ENCODE peak calls at places on chromosomes 11 and 22, in four cellular contexts. P, B, I and O are unnamed samples.

GRCh38 chr11:101955701-101956100 is 39.4 kb upstream of the ANGPTL5 start:
- DNase-seq in P (no peak), B (no peak), I (no peak), O (no peak)

GRCh38 chr11:12013771-12014170 is 5.3 kb upstream of the DKK3 start:
- DNase-seq in B (no peak), I (no peak), P (no peak), O (no peak)

GRCh38 chr22:39421691-39422090 is 22.1 kb downstream of the TAB1 start:
- DNase-seq in I (no peak), B (no peak), P (no peak), O (no peak)

GRCh38 chr11:2991477-2992233 is 474 bp downstream of the NAP1L4 start:
- DNase-seq in I (peak), P (no peak), B (peak), O (no peak)

GRCh38 chr11:96254087-96254486 is 88.9 kb downstream of the MAML2 start:
- DNase-seq in B (peak), P (no peak), I (peak), O (no peak)

GRCh38 chr22:37542959-37543358 is 17.3 kb upstream of the CDC42EP1 start:
- DNase-seq in I (no peak), P (no peak), B (no peak), O (no peak)

GRCh38 chr11:76797341-76798201 is 14.4 kb downstream of the TSKU start:
- DNase-seq in B (no peak), P (no peak), I (no peak), O (no peak)

GRCh38 chr11:9859491-9860305 is 195.8 kb downstream of the SWAP70 start:
- DNase-seq in B (peak), P (no peak), I (peak), O (no peak)

GRCh38 chr11:58968251-58968711 is 29.0 kb downstream of the GLYATL1 start:
- DNase-seq in B (no peak), P (no peak), I (no peak), O (no peak)

DNA sequence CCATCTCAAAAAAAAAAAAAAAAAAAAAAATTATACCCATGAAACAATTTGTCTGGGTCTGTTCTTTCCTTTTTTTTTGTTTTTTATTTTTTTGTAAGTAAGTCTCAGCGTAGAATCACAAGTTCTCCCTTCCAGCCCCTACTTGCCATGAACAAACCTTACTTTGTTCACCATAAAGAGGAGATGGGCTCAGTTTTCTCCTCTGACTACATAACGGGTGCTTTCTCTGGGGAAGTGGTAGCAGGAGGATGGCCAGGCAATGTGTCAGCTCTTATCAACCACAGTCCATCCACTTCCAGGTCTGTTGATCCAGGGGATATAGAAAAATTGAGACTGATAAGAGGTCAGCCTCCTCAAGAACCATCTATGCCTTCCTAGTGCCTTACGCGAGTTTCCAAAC is 11.0 kb downstream of the ASCC2 start:
- DNase-seq in B (no peak), P (no peak), I (no peak), O (no peak)
- TF ChIP-seq CTCF in B (no peak), P (no peak), I (no peak), O (no peak)

GRCh38 chr11:22244986-22245592 is 52.2 kb downstream of the ANO5 start:
- DNase-seq in B (peak), I (peak), P (peak), O (peak)
- TF ChIP-seq CTCF in B (peak), I (peak), P (peak), O (peak)

GRCh38 chr11:92225563-92226308 is 1.1 kb downstream of the FAT3 start:
- DNase-seq in P (peak), I (no peak), B (no peak), O (no peak)
- TF ChIP-seq CTCF in P (no peak), I (no peak), B (peak), O (no peak)

DNA sequence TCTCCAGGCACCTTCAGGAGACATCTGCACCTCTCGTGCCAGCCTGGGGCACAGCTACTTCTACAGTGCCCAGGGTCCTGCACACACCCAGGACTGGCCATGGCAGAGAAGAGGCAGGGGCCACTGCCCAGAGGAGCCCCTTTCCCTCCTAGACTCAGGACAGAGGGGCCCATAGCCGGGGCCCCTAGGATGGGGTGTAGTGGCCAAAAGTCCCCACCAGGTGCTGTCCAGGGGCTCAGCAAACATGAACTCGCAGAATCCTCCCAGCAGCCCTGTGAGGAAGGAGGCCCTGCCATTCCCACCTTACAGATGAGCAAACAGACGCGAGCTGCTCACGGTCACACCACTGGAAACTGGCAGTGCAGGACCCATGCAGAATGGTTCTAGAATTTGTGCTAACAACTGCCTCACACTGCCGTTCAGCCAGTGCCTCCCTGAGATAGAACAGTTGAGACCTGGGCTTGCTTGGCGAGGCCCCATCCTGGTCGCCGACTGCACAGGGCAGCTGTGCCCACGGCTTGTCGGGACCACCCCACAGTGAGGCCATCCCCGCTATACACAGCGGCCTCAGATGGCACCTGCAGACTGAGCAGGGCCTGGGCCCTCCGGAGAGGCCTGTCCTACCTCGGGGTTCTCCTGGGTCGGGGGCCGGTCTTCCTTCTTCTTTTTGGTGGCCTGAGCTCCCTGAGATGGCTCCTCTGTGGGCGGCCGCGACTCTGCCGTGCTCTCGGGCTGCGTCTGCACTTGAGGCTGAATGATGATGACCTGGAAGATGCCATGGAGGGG is 96.4 kb downstream of the PHF21B start:
- DNase-seq in I (no peak), B (no peak), P (peak), O (peak)
- TF ChIP-seq CTCF in I (no peak), B (peak), P (no peak), O (no peak)

GRCh38 chr11:132576706-132577105 is 955.6 kb downstream of the OPCML start:
- DNase-seq in I (peak), B (peak), P (no peak), O (no peak)
- TF ChIP-seq CTCF in I (peak), B (peak), P (no peak), O (no peak)